ENCODE peak calls at places on chromosomes 11 and 22, in four cellular contexts. One of them, this sample, is unnamed. For H3K4me1, the result is how much of the 10 kb centered on the place peaks cover.

GRCh38 chr11:102256251-102256650 is 61.0 kb upstream of the BIRC3 start:
- DNase-seq in spleen: no peak
- DNase-seq in A549: no peak
- DNase-seq in left ventricle myocardium inferior: no peak
- DNase-seq in this sample: no peak

GRCh38 chr22:45329536-45329936 is 19.8 kb downstream of the FAM118A start:
- DNase-seq in spleen: no peak
- DNase-seq in A549: no peak
- DNase-seq in left ventricle myocardium inferior: peak
- DNase-seq in this sample: no peak

GRCh38 chr11:45560153-45560934 is 105.1 kb downstream of the CHST1 start:
- DNase-seq in spleen: no peak
- DNase-seq in A549: no peak
- DNase-seq in left ventricle myocardium inferior: peak
- DNase-seq in this sample: no peak

GRCh38 chr11:15918212-15918611 is 438.1 kb downstream of the SOX6 start:
- DNase-seq in spleen: no peak
- DNase-seq in A549: no peak
- DNase-seq in left ventricle myocardium inferior: no peak
- DNase-seq in this sample: peak

GRCh38 chr11:121038642-121039409 is 14.9 kb downstream of the TBCEL start:
- DNase-seq in spleen: no peak
- DNase-seq in A549: no peak
- DNase-seq in left ventricle myocardium inferior: no peak
- DNase-seq in this sample: no peak

GRCh38 chr11:128580612-128581011 is 6.7 kb downstream of the ETS1 start:
- DNase-seq in spleen: no peak
- DNase-seq in A549: no peak
- DNase-seq in left ventricle myocardium inferior: no peak
- DNase-seq in this sample: no peak

GRCh38 chr11:64276653-64277431 is 7.6 kb downstream of the BAD start:
- DNase-seq in spleen: no peak
- DNase-seq in A549: peak
- DNase-seq in left ventricle myocardium inferior: no peak
- DNase-seq in this sample: no peak

GRCh38 chr11:128458316-128458715 is 129.0 kb downstream of the ETS1 start:
- DNase-seq in spleen: no peak
- DNase-seq in A549: peak
- DNase-seq in left ventricle myocardium inferior: no peak
- DNase-seq in this sample: no peak

GRCh38 chr11:12235945-12236743 is 125.8 kb downstream of the MICAL2 start:
- DNase-seq in spleen: no peak
- DNase-seq in A549: peak
- DNase-seq in left ventricle myocardium inferior: no peak
- DNase-seq in this sample: no peak

GRCh38 chr11:114683007-114683406 is 4.7 kb downstream of the NXPE2 start:
- DNase-seq in spleen: no peak
- DNase-seq in A549: no peak
- DNase-seq in left ventricle myocardium inferior: no peak
- DNase-seq in this sample: no peak

GRCh38 chr22:45890351-45890635 is 86.7 kb downstream of the WNT7B start:
- DNase-seq in spleen: peak
- DNase-seq in A549: no peak
- DNase-seq in left ventricle myocardium inferior: no peak
- DNase-seq in this sample: no peak

GRCh38 chr11:67344264-67344663 is 9.1 kb downstream of the POLD4 start:
- DNase-seq in spleen: no peak
- DNase-seq in A549: no peak
- DNase-seq in left ventricle myocardium inferior: no peak
- DNase-seq in this sample: no peak

GRCh38 chr11:104916442-104916841 is 18.2 kb upstream of the CASP12 start:
- DNase-seq in spleen: no peak
- DNase-seq in A549: no peak
- DNase-seq in left ventricle myocardium inferior: no peak
- DNase-seq in this sample: no peak

GRCh38 chr22:49079027-49079725 is 748.5 kb downstream of the BRD1 start:
- DNase-seq in spleen: no peak
- DNase-seq in A549: no peak
- DNase-seq in left ventricle myocardium inferior: no peak
- DNase-seq in this sample: peak

GRCh38 chr22:41369837-41370236 is 11.9 kb upstream of the TEF start:
- DNase-seq in spleen: no peak
- DNase-seq in A549: no peak
- DNase-seq in left ventricle myocardium inferior: no peak
- DNase-seq in this sample: no peak

GRCh38 chr11:7170431-7170830 is 81.3 kb upstream of the SYT9 start:
- DNase-seq in spleen: no peak
- DNase-seq in A549: no peak
- DNase-seq in left ventricle myocardium inferior: no peak
- DNase-seq in this sample: no peak

GRCh38 chr22:22865311-22866072 is 22.1 kb upstream of the IGLL5 start:
- DNase-seq in spleen: no peak
- DNase-seq in A549: no peak
- DNase-seq in left ventricle myocardium inferior: no peak
- DNase-seq in this sample: no peak

GRCh38 chr11:116927163-116927772 is 89.8 kb upstream of the APOA1 start:
- DNase-seq in spleen: no peak
- DNase-seq in A549: no peak
- DNase-seq in left ventricle myocardium inferior: no peak
- DNase-seq in this sample: no peak

GRCh38 chr11:453564-453963 is 3.5 kb downstream of the PTDSS2 start:
- DNase-seq in spleen: peak
- DNase-seq in A549: no peak
- DNase-seq in left ventricle myocardium inferior: no peak
- DNase-seq in this sample: no peak

GRCh38 chr22:49950396-49950994 is 10.1 kb upstream of the PIM3 start:
- DNase-seq in spleen: no peak
- DNase-seq in A549: no peak
- DNase-seq in left ventricle myocardium inferior: no peak
- DNase-seq in this sample: no peak

GRCh38 chr22:49088801-49089791 is 738.6 kb downstream of the BRD1 start:
- DNase-seq in spleen: peak
- DNase-seq in A549: no peak
- DNase-seq in left ventricle myocardium inferior: no peak
- DNase-seq in this sample: peak

GRCh38 chr11:70872950-70873735 is 379.2 kb downstream of the SHANK2 start:
- DNase-seq in spleen: no peak
- DNase-seq in A549: no peak
- DNase-seq in left ventricle myocardium inferior: no peak
- DNase-seq in this sample: no peak

GRCh38 chr11:73623651-73624050 is 22.7 kb upstream of the PLEKHB1 start:
- DNase-seq in spleen: no peak
- DNase-seq in A549: no peak
- DNase-seq in left ventricle myocardium inferior: no peak
- DNase-seq in this sample: no peak
- H3K4me3 ChIP-seq in spleen: no peak
- H3K4me3 ChIP-seq in A549: no peak
- H3K4me3 ChIP-seq in left ventricle myocardium inferior: no peak
- H3K4me3 ChIP-seq in this sample: no peak

GRCh38 chr11:33444835-33445594 is 187.8 kb downstream of the HIPK3 start:
- DNase-seq in spleen: no peak
- DNase-seq in A549: no peak
- DNase-seq in left ventricle myocardium inferior: no peak
- DNase-seq in this sample: no peak

GRCh38 chr11:33449798-33450197 is 192.6 kb downstream of the HIPK3 start:
- DNase-seq in spleen: no peak
- DNase-seq in A549: peak
- DNase-seq in left ventricle myocardium inferior: no peak
- DNase-seq in this sample: no peak

GRCh38 chr11:33451364-33451763 is 194.2 kb downstream of the HIPK3 start:
- DNase-seq in spleen: no peak
- DNase-seq in A549: no peak
- DNase-seq in left ventricle myocardium inferior: no peak
- DNase-seq in this sample: no peak

GRCh38 chr11:33445761-33446161 is 188.6 kb downstream of the HIPK3 start:
- DNase-seq in spleen: no peak
- DNase-seq in A549: peak
- DNase-seq in left ventricle myocardium inferior: no peak
- DNase-seq in this sample: no peak

DNA sequence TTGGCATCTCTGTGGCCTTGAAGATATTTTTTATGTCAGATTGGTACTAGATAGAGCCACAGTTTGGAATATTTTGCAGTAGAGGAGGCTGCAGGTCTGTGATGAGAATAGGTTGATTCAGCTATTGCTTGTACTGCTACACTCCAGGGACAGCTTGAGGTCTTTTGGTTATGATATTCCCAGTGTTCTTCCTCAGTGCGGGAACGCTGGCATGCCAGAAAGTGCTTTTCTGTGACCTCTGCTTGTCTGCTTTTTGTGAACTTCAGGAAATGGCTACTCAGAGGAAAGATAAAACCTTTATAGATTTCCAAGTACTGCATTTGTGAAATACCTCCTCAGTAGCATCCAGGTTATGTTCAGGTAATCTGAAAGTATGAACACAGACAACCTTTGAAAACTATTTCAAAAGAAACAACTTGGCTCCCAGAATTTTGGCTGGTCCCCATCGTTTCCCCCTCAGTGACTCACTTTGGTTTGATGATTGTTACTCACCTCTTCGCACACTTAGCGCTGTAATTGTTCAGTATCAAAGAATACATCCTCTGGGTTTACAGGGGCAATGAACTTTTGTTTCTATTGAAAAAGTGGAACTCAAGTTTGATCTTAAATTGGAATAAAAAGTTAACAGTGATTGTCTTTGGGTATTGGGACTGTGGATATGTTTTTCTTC is 191.4 kb downstream of the HIPK3 start:
- DNase-seq in spleen: no peak
- DNase-seq in A549: no peak
- DNase-seq in left ventricle myocardium inferior: no peak
- DNase-seq in this sample: no peak
- H3K4me1 ChIP-seq in spleen: under half
- H3K4me1 ChIP-seq in A549: half or more
- H3K4me1 ChIP-seq in left ventricle myocardium inferior: under half
- H3K4me1 ChIP-seq in this sample: under half

DNA sequence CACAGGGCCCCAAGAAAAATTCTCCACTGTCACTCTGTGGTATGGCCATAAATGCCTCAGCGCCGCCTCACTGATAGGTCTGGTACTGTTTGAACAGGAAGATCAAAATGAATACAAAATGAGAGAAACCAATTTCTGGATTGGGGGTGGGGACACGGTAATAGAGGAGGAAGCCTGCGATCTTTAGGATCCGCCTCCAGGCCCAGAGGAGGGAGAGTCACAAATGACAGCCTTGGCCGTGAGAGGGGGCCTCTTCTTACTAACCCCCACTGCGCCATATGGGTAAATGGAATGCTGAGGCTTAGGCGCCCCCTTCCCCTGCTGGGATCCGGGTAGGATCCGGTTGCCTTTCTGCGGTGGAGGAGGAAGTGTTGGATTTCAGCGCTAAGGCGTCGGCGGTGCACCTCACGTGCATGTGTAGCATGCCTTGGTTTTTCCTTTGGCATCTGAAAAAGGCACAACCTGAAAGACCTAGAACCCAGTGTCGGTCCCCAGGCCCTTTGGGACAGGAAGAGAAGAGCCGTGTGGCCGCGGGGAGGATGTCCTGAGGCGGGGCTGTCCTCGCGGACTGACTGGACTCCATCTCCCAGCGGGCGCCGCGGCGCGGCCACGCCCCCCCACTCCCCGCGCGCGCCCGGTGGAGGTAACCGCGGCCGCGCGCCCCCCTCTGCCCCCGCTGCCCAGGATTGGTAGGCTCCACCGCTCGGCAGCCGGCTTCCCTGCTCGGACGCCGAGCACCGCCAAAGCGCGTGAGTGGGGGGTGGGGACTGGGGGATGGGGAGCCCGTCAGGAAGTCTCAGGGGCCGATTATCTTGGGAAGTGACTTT is 718 bp upstream of the MADD start:
- DNase-seq in spleen: peak
- DNase-seq in A549: peak
- DNase-seq in left ventricle myocardium inferior: peak
- DNase-seq in this sample: peak
- TF ChIP-seq CTCF in spleen: peak
- TF ChIP-seq CTCF in A549: no peak
- TF ChIP-seq CTCF in left ventricle myocardium inferior: peak
- TF ChIP-seq CTCF in this sample: peak

GRCh38 chr11:18617688-18618340 is 16.3 kb downstream of the SPTY2D1 start:
- DNase-seq in spleen: no peak
- DNase-seq in A549: no peak
- DNase-seq in left ventricle myocardium inferior: no peak
- DNase-seq in this sample: no peak
- H3K4me3 ChIP-seq in spleen: no peak
- H3K4me3 ChIP-seq in A549: no peak
- H3K4me3 ChIP-seq in left ventricle myocardium inferior: no peak
- H3K4me3 ChIP-seq in this sample: peak

GRCh38 chr22:31492151-31492550 is 2.5 kb upstream of the EIF4ENIF1 start:
- DNase-seq in spleen: no peak
- DNase-seq in A549: no peak
- DNase-seq in left ventricle myocardium inferior: no peak
- DNase-seq in this sample: no peak

GRCh38 chr22:31491218-31491962 is 1.7 kb upstream of the EIF4ENIF1 start:
- DNase-seq in spleen: no peak
- DNase-seq in A549: no peak
- DNase-seq in left ventricle myocardium inferior: no peak
- DNase-seq in this sample: no peak

GRCh38 chr22:31489632-31490495 is at the start of gene EIF4ENIF1:
- DNase-seq in spleen: peak
- DNase-seq in A549: peak
- DNase-seq in left ventricle myocardium inferior: peak
- DNase-seq in this sample: peak

GRCh38 chr22:31488988-31489617 is 539 bp downstream of the EIF4ENIF1 start:
- DNase-seq in spleen: peak
- DNase-seq in A549: peak
- DNase-seq in left ventricle myocardium inferior: peak
- DNase-seq in this sample: peak

DNA sequence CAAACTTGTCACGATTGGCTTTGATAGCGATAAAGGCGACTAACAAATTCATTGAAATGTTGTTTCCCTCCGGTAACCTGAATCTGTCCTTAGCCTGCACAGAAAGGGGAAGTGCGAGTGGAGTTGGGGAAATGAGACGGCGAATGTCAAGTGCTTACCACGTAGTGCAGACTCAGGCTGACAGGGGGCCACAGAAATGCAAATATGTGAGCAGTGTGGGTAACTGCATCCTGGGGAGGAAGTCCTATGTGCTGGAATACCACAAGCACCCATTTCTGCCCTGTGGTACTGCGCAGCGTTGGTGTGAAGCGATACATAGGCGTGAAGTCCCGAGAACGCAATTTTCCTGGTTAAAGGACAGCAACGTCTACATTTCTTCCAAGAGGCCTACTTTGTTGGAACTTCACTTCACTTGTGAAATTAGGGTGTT is 869 bp upstream of the EIF4ENIF1 start:
- DNase-seq in spleen: peak
- DNase-seq in A549: peak
- DNase-seq in left ventricle myocardium inferior: peak
- DNase-seq in this sample: peak
- H3K4me1 ChIP-seq in spleen: half or more
- H3K4me1 ChIP-seq in A549: under half
- H3K4me1 ChIP-seq in left ventricle myocardium inferior: half or more
- H3K4me1 ChIP-seq in this sample: under half

GRCh38 chr11:61696602-61697001 is 16.4 kb downstream of the DAGLA start:
- DNase-seq in spleen: no peak
- DNase-seq in A549: no peak
- DNase-seq in left ventricle myocardium inferior: no peak
- DNase-seq in this sample: no peak
- TF ChIP-seq CTCF in spleen: no peak
- TF ChIP-seq CTCF in A549: no peak
- TF ChIP-seq CTCF in left ventricle myocardium inferior: no peak
- TF ChIP-seq CTCF in this sample: no peak